ENCODE peak calls at places on chromosomes 11 and 22, in four cellular contexts. D, A, G and U are unnamed samples. For H3K36me3, the result is how much of the 10 kb centered on the place peaks cover.

GRCh38 chr22:46462726-46463371 is 74.6 kb downstream of the CELSR1 start:
- DNase-seq in A (no peak), G (no peak), D (no peak), U (no peak)

GRCh38 chr11:15472405-15472799 is 357.7 kb downstream of the INSC start:
- DNase-seq in A (no peak), D (no peak), G (no peak), U (no peak)

GRCh38 chr11:2656859-2657258 is 42.9 kb downstream of the KCNQ1OT1 start:
- DNase-seq in A (no peak), D (no peak), G (no peak), U (no peak)

GRCh38 chr11:130485983-130486970 is 37.8 kb downstream of the ADAMTS15 start:
- DNase-seq in A (no peak), G (no peak), D (no peak), U (no peak)

GRCh38 chr11:1389932-1390587 is at the start of gene BRSK2:
- DNase-seq in D (peak), A (no peak), G (no peak), U (no peak)

GRCh38 chr11:57213282-57214086 is 23.6 kb downstream of the APLNR start:
- DNase-seq in D (no peak), A (no peak), G (no peak), U (peak)

GRCh38 chr11:127485541-127485940 is 485.0 kb upstream of the KIRREL3 start:
- DNase-seq in G (no peak), A (no peak), D (no peak), U (peak)

GRCh38 chr11:63610604-63611394 is 3.4 kb downstream of the PLAAT3 start:
- DNase-seq in G (no peak), A (no peak), D (peak), U (no peak)

GRCh38 chr22:46352691-46353386 is 17.3 kb downstream of the TRMU start:
- DNase-seq in A (no peak), D (no peak), G (peak), U (peak)

GRCh38 chr11:74134661-74135515 is 35.9 kb downstream of the C2CD3 start:
- DNase-seq in D (no peak), A (no peak), G (no peak), U (no peak)

GRCh38 chr11:10858505-10859360 is 880 bp upstream of the ZBED5 start:
- DNase-seq in A (peak), G (peak), D (no peak), U (peak)

GRCh38 chr11:93842461-93842860 is 8.0 kb downstream of the VSTM5 start:
- DNase-seq in A (peak), G (no peak), D (no peak), U (no peak)

GRCh38 chr11:36534276-36534675 is 24.2 kb upstream of the TRAF6 start:
- DNase-seq in G (no peak), A (no peak), D (no peak), U (no peak)

GRCh38 chr22:17700778-17701177 is 62.2 kb downstream of the BCL2L13 start:
- DNase-seq in A (no peak), D (no peak), G (no peak), U (no peak)

GRCh38 chr11:94623120-94623735 is 56.1 kb downstream of the PIWIL4 start:
- DNase-seq in D (peak), G (no peak), A (peak), U (peak)

GRCh38 chr22:23286296-23286695 is 106.0 kb downstream of the BCR start:
- DNase-seq in D (no peak), A (no peak), G (no peak), U (no peak)
- H3K36me3 ChIP-seq in D (under half), A (half or more), G (half or more), U (half or more)

DNA sequence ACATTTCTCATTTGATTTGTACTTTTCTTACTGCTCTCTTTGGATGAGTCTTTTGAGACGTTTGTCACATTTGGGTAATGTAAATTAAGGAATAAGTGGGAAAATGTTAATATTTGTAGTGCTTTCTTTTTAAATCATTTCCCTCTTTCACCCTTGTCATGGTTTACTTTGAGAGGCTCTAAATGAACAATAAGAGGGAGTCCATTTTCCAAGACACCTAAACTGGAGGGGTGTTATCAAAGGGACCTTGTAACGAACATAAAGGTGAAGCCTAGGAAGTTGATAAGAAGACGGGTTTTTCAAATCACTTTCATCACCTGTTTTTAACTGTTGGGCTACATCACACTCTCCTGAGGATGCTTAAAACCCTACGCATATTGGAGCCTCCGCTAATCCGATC is 12.1 kb downstream of the EED start:
- DNase-seq in G (no peak), A (no peak), D (no peak), U (no peak)
- H3K36me3 ChIP-seq in G (under half), A (under half), D (under half), U (under half)

GRCh38 chr22:27868738-27869282 is 50.2 kb downstream of the PITPNB start:
- DNase-seq in A (no peak), G (no peak), D (no peak), U (no peak)

GRCh38 chr22:27870234-27871191 is 48.5 kb downstream of the PITPNB start:
- DNase-seq in A (no peak), D (no peak), G (no peak), U (no peak)

GRCh38 chr22:27873476-27873875 is 45.6 kb downstream of the PITPNB start:
- DNase-seq in A (no peak), G (peak), D (no peak), U (peak)

GRCh38 chr22:27872488-27872887 is 46.6 kb downstream of the PITPNB start:
- DNase-seq in A (no peak), G (no peak), D (no peak), U (no peak)

DNA sequence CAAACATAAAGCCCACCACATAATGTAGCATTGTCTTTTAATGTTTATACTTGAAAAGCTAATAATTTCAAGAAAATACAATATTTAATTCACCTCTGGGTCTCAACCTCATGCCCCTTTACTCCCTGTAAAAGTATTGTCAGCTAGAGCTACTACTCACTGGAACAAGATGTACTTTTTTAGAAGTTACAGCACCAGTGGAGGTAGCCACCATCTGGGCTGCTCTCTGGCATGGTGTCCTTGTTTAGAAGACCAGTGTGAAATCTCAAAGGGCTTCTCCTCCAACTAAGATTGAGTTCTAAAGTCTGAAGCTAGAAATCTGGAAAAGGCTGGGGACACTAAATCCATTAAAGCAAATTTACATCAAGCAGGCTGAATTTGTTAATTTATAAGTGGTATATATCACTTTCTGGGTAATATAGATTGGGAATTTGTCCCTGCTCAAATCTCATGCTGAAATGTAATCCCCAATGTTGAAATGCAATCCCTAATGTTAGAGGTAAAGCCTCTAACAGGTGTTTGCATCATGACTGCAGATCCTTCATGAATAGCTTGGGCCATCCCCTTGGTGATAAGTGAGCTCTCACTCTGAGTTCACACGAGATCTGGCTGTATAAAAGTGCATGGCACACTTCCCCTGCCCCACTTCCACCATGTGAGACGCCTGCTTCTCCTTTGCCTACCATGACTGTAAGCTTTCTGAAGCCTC is 47.6 kb downstream of the PITPNB start:
- DNase-seq in G (no peak), A (no peak), D (no peak), U (no peak)
- H3K36me3 ChIP-seq in G (under half), A (under half), D (under half), U (under half)

GRCh38 chr22:32389685-32390084 is 22.4 kb downstream of the RTCB start:
- DNase-seq in A (no peak), G (no peak), D (no peak), U (peak)
- H3K36me3 ChIP-seq in A (half or more), G (half or more), D (under half), U (under half)

DNA sequence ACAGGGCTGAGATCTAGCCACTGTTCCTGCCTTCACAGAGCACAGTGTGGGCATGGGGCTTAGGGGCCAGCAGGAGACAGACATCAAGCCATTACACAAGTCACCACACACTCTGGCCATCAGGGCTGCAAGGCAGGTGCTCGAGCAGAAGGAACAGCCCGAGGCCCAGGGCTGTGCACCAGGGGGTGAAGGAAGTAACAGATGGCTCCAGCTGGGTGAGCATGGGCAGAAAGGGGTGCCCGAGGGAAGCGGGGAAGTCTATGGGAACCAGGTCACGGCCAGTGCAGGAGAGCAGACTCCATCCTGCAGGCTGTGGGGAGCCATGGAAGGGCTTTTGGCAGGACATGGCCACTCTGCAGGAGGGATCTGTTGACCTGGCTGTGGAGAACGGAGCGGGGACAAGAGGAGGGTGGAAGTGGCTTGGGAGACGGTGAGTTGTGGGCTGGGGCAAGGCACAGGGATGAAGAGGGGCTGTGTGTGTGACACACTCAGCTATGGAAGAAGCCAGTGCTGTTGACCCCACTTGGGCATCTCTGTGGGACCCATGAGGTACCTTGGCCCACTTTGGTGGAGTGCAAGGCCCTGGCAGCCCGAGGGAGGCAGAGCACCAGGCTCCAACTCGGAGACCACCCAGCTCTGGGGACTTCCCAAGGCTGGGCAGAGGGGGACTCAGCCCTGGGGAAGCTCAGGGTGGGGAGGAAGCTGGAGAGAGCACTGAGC is 3.6 kb downstream of the C11orf68 start:
- DNase-seq in G (no peak), A (no peak), D (no peak), U (no peak)
- H3K36me3 ChIP-seq in G (under half), A (under half), D (under half), U (under half)

GRCh38 chr11:34149786-34150185 is 44.4 kb downstream of the NAT10 start:
- DNase-seq in D (no peak), A (no peak), G (no peak), U (no peak)

GRCh38 chr11:34149274-34149673 is 43.8 kb downstream of the NAT10 start:
- DNase-seq in G (no peak), D (no peak), A (no peak), U (no peak)

GRCh38 chr11:34146866-34147265 is 41.4 kb downstream of the NAT10 start:
- DNase-seq in D (no peak), A (no peak), G (no peak), U (no peak)

GRCh38 chr11:34147581-34147980 is 42.2 kb downstream of the NAT10 start:
- DNase-seq in G (no peak), A (no peak), D (no peak), U (no peak)

GRCh38 chr11:34148504-34149165 is 43.2 kb downstream of the NAT10 start:
- DNase-seq in D (no peak), G (no peak), A (no peak), U (no peak)
- H3K36me3 ChIP-seq in D (under half), G (half or more), A (half or more), U (under half)

GRCh38 chr11:76789443-76789719 is 6.2 kb downstream of the TSKU start:
- DNase-seq in G (no peak), A (peak), D (no peak), U (no peak)
- H3K36me3 ChIP-seq in G (under half), A (under half), D (under half), U (under half)